ENCODE peak calls at places on chromosomes 4 and X, in ten cellular contexts. One of them, this sample, is unnamed. For H3K27me3, the result is how much of the 10 kb centered on the place peaks cover.

GRCh38 chr4:103091601-103092223 is 7.9 kb downstream of the BDH2 start:
- DNase-seq in prostate gland: peak
- DNase-seq in sigmoid colon: no peak
- DNase-seq in GM23338: peak
- DNase-seq in stomach: no peak
- DNase-seq in upper lobe of left lung: no peak
- DNase-seq in spleen: no peak
- DNase-seq in GM12878: peak
- DNase-seq in HepG2: peak
- DNase-seq in suprapubic skin: no peak
- DNase-seq in this sample: peak

GRCh38 chrX:9390693-9391368 is 74.0 kb upstream of the TBL1X start:
- DNase-seq in GM23338: no peak
- DNase-seq in GM12878: no peak
- DNase-seq in sigmoid colon: no peak
- DNase-seq in upper lobe of left lung: no peak
- DNase-seq in stomach: no peak
- DNase-seq in suprapubic skin: no peak
- DNase-seq in HepG2: no peak
- DNase-seq in prostate gland: no peak
- DNase-seq in spleen: no peak
- DNase-seq in this sample: no peak

GRCh38 chr4:98919996-98920395 is 8.9 kb downstream of the EIF4E start:
- DNase-seq in spleen: no peak
- DNase-seq in HepG2: no peak
- DNase-seq in upper lobe of left lung: no peak
- DNase-seq in prostate gland: no peak
- DNase-seq in stomach: no peak
- DNase-seq in sigmoid colon: no peak
- DNase-seq in suprapubic skin: no peak
- DNase-seq in GM23338: no peak
- DNase-seq in GM12878: no peak
- DNase-seq in this sample: no peak

GRCh38 chr4:65911720-65912119 is 241.4 kb upstream of the EPHA5 start:
- DNase-seq in HepG2: no peak
- DNase-seq in sigmoid colon: no peak
- DNase-seq in GM12878: no peak
- DNase-seq in prostate gland: no peak
- DNase-seq in suprapubic skin: no peak
- DNase-seq in upper lobe of left lung: no peak
- DNase-seq in GM23338: no peak
- DNase-seq in stomach: no peak
- DNase-seq in spleen: no peak
- DNase-seq in this sample: no peak

GRCh38 chr4:140529434-140529833 is 5.5 kb downstream of the ELMOD2 start:
- DNase-seq in stomach: no peak
- DNase-seq in sigmoid colon: no peak
- DNase-seq in upper lobe of left lung: no peak
- DNase-seq in GM12878: no peak
- DNase-seq in GM23338: no peak
- DNase-seq in spleen: no peak
- DNase-seq in suprapubic skin: no peak
- DNase-seq in HepG2: peak
- DNase-seq in prostate gland: no peak
- DNase-seq in this sample: no peak

GRCh38 chr4:151169223-151169622 is 69.8 kb downstream of the RPS3A start:
- DNase-seq in HepG2: no peak
- DNase-seq in GM23338: no peak
- DNase-seq in prostate gland: no peak
- DNase-seq in sigmoid colon: peak
- DNase-seq in GM12878: no peak
- DNase-seq in upper lobe of left lung: peak
- DNase-seq in stomach: peak
- DNase-seq in spleen: no peak
- DNase-seq in suprapubic skin: no peak
- DNase-seq in this sample: no peak

GRCh38 chr4:38334791-38335190 is 329.2 kb upstream of the KLF3 start:
- DNase-seq in stomach: no peak
- DNase-seq in GM23338: no peak
- DNase-seq in GM12878: no peak
- DNase-seq in upper lobe of left lung: no peak
- DNase-seq in spleen: no peak
- DNase-seq in suprapubic skin: no peak
- DNase-seq in sigmoid colon: no peak
- DNase-seq in HepG2: no peak
- DNase-seq in prostate gland: no peak
- DNase-seq in this sample: no peak

GRCh38 chr4:93313207-93313606 is 515.3 kb upstream of the ATOH1 start:
- DNase-seq in spleen: no peak
- DNase-seq in stomach: no peak
- DNase-seq in GM12878: no peak
- DNase-seq in HepG2: no peak
- DNase-seq in prostate gland: no peak
- DNase-seq in suprapubic skin: no peak
- DNase-seq in upper lobe of left lung: no peak
- DNase-seq in sigmoid colon: no peak
- DNase-seq in GM23338: no peak
- DNase-seq in this sample: no peak

GRCh38 chr4:40057540-40058091 is 966 bp downstream of the N4BP2 start:
- DNase-seq in prostate gland: peak
- DNase-seq in stomach: peak
- DNase-seq in GM23338: peak
- DNase-seq in GM12878: peak
- DNase-seq in spleen: peak
- DNase-seq in suprapubic skin: peak
- DNase-seq in sigmoid colon: peak
- DNase-seq in upper lobe of left lung: peak
- DNase-seq in HepG2: peak
- DNase-seq in this sample: peak

GRCh38 chrX:103362504-103362903 is 6.2 kb downstream of the TCEAL9 start:
- DNase-seq in suprapubic skin: no peak
- DNase-seq in GM12878: no peak
- DNase-seq in sigmoid colon: no peak
- DNase-seq in HepG2: peak
- DNase-seq in spleen: no peak
- DNase-seq in upper lobe of left lung: no peak
- DNase-seq in prostate gland: no peak
- DNase-seq in GM23338: peak
- DNase-seq in stomach: no peak
- DNase-seq in this sample: no peak

GRCh38 chr4:165784672-165785071 is 88.4 kb upstream of the TLL1 start:
- DNase-seq in HepG2: no peak
- DNase-seq in upper lobe of left lung: peak
- DNase-seq in suprapubic skin: no peak
- DNase-seq in spleen: no peak
- DNase-seq in sigmoid colon: no peak
- DNase-seq in GM12878: no peak
- DNase-seq in GM23338: no peak
- DNase-seq in prostate gland: no peak
- DNase-seq in stomach: no peak
- DNase-seq in this sample: no peak

GRCh38 chrX:45077748-45078424 is 122.8 kb downstream of the DIPK2B start:
- DNase-seq in spleen: no peak
- DNase-seq in suprapubic skin: no peak
- DNase-seq in upper lobe of left lung: no peak
- DNase-seq in GM23338: no peak
- DNase-seq in HepG2: no peak
- DNase-seq in sigmoid colon: no peak
- DNase-seq in stomach: no peak
- DNase-seq in prostate gland: no peak
- DNase-seq in GM12878: peak
- DNase-seq in this sample: no peak

GRCh38 chrX:2610246-2611170 is 80.6 kb upstream of the CD99 start:
- DNase-seq in spleen: no peak
- DNase-seq in upper lobe of left lung: no peak
- DNase-seq in GM23338: no peak
- DNase-seq in sigmoid colon: no peak
- DNase-seq in GM12878: no peak
- DNase-seq in suprapubic skin: no peak
- DNase-seq in stomach: no peak
- DNase-seq in prostate gland: no peak
- DNase-seq in HepG2: no peak
- DNase-seq in this sample: no peak

GRCh38 chr4:110970642-110971041 is 347.8 kb upstream of the PITX2 start:
- DNase-seq in prostate gland: no peak
- DNase-seq in upper lobe of left lung: peak
- DNase-seq in spleen: no peak
- DNase-seq in sigmoid colon: no peak
- DNase-seq in GM12878: no peak
- DNase-seq in stomach: peak
- DNase-seq in GM23338: peak
- DNase-seq in HepG2: peak
- DNase-seq in suprapubic skin: no peak
- DNase-seq in this sample: peak

GRCh38 chr4:23873717-23874535 is 15.9 kb downstream of the PPARGC1A start:
- DNase-seq in prostate gland: no peak
- DNase-seq in stomach: no peak
- DNase-seq in spleen: no peak
- DNase-seq in upper lobe of left lung: no peak
- DNase-seq in GM12878: no peak
- DNase-seq in GM23338: no peak
- DNase-seq in suprapubic skin: no peak
- DNase-seq in HepG2: no peak
- DNase-seq in sigmoid colon: no peak
- DNase-seq in this sample: no peak

GRCh38 chr4:6221851-6222760 is 21.8 kb upstream of the JAKMIP1 start:
- DNase-seq in GM12878: no peak
- DNase-seq in spleen: peak
- DNase-seq in upper lobe of left lung: peak
- DNase-seq in prostate gland: peak
- DNase-seq in HepG2: no peak
- DNase-seq in stomach: peak
- DNase-seq in GM23338: peak
- DNase-seq in suprapubic skin: no peak
- DNase-seq in sigmoid colon: peak
- DNase-seq in this sample: no peak

GRCh38 chr4:47831026-47831689 is 6.7 kb downstream of the CORIN start:
- DNase-seq in upper lobe of left lung: no peak
- DNase-seq in stomach: no peak
- DNase-seq in GM23338: no peak
- DNase-seq in HepG2: no peak
- DNase-seq in sigmoid colon: no peak
- DNase-seq in prostate gland: no peak
- DNase-seq in GM12878: no peak
- DNase-seq in suprapubic skin: no peak
- DNase-seq in spleen: no peak
- DNase-seq in this sample: no peak

GRCh38 chr4:121156822-121157769 is 7.0 kb downstream of the TNIP3 start:
- DNase-seq in stomach: no peak
- DNase-seq in HepG2: no peak
- DNase-seq in prostate gland: no peak
- DNase-seq in GM23338: peak
- DNase-seq in suprapubic skin: no peak
- DNase-seq in GM12878: no peak
- DNase-seq in upper lobe of left lung: peak
- DNase-seq in sigmoid colon: no peak
- DNase-seq in spleen: peak
- DNase-seq in this sample: peak

GRCh38 chrX:115952417-115953092 is 218.0 kb upstream of the AGTR2 start:
- DNase-seq in sigmoid colon: no peak
- DNase-seq in prostate gland: no peak
- DNase-seq in spleen: peak
- DNase-seq in GM23338: peak
- DNase-seq in suprapubic skin: no peak
- DNase-seq in GM12878: no peak
- DNase-seq in upper lobe of left lung: no peak
- DNase-seq in stomach: no peak
- DNase-seq in HepG2: peak
- DNase-seq in this sample: no peak
- TF ChIP-seq CTCF in sigmoid colon: no peak
- TF ChIP-seq CTCF in prostate gland: no peak
- TF ChIP-seq CTCF in spleen: peak
- TF ChIP-seq CTCF in GM23338: peak
- TF ChIP-seq CTCF in suprapubic skin: no peak
- TF ChIP-seq CTCF in GM12878: no peak
- TF ChIP-seq CTCF in upper lobe of left lung: no peak
- TF ChIP-seq CTCF in stomach: no peak
- TF ChIP-seq CTCF in HepG2: peak
- TF ChIP-seq CTCF in this sample: no peak

GRCh38 chr4:43680416-43680815 is 768.2 kb downstream of the KCTD8 start:
- DNase-seq in HepG2: no peak
- DNase-seq in prostate gland: no peak
- DNase-seq in GM12878: no peak
- DNase-seq in GM23338: peak
- DNase-seq in stomach: no peak
- DNase-seq in upper lobe of left lung: no peak
- DNase-seq in suprapubic skin: no peak
- DNase-seq in spleen: no peak
- DNase-seq in sigmoid colon: no peak
- DNase-seq in this sample: no peak
- TF ChIP-seq POLR2AphosphoS5 in HepG2: no peak
- TF ChIP-seq POLR2AphosphoS5 in prostate gland: no peak
- TF ChIP-seq POLR2AphosphoS5 in GM12878: no peak
- TF ChIP-seq POLR2AphosphoS5 in GM23338: no peak
- TF ChIP-seq POLR2AphosphoS5 in stomach: no peak
- TF ChIP-seq POLR2AphosphoS5 in upper lobe of left lung: no peak
- TF ChIP-seq POLR2AphosphoS5 in suprapubic skin: no peak
- TF ChIP-seq POLR2AphosphoS5 in spleen: no peak
- TF ChIP-seq POLR2AphosphoS5 in sigmoid colon: no peak
- TF ChIP-seq POLR2AphosphoS5 in this sample: no peak

DNA sequence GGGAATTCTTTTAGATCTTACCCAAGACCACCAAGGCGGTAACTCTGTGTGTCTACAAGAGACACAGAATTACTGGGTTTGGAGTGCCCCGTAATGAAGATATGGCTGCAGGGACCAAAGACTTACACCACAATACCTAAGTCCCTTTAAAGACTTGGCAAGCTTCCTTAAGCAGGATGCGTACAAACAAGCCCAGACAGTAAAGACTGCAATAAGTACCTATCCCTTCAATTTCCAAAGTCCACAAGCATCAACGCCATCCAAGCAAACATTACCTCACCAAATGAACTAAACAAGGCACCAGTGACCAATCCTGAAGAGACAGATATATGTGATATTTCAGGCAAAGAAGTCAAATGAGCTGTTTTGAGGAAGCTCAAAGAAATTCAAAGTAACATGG is 42.3 kb upstream of the RNF128 start:
- DNase-seq in spleen: no peak
- DNase-seq in GM12878: no peak
- DNase-seq in HepG2: no peak
- DNase-seq in GM23338: no peak
- DNase-seq in suprapubic skin: no peak
- DNase-seq in prostate gland: no peak
- DNase-seq in stomach: no peak
- DNase-seq in upper lobe of left lung: no peak
- DNase-seq in sigmoid colon: no peak
- DNase-seq in this sample: no peak
- H3K27me3 ChIP-seq in spleen: under half
- H3K27me3 ChIP-seq in GM12878: under half
- H3K27me3 ChIP-seq in HepG2: under half
- H3K27me3 ChIP-seq in GM23338: under half
- H3K27me3 ChIP-seq in suprapubic skin: under half
- H3K27me3 ChIP-seq in prostate gland: under half
- H3K27me3 ChIP-seq in stomach: under half
- H3K27me3 ChIP-seq in upper lobe of left lung: under half
- H3K27me3 ChIP-seq in sigmoid colon: under half
- H3K27me3 ChIP-seq in this sample: under half

DNA sequence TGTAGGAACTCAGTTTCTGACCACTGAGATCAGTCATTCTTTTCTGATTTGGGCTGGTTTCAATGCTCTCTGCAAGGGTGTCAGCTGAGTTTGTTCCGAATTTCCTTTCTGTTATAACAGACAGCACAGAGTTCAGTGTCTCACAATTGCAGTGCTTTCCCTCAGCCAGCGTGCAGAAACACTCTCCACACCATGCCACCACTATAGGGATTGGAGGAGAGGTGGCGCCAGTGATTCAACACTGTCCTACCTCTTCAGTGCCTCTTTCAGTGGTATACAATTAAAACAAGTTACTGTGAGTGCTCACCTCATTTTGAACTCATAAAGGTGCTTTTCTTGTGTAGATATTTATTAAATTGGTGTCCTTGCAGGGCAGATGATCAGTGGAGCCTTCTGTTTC is 413.2 kb upstream of the CXorf51B start:
- DNase-seq in upper lobe of left lung: no peak
- DNase-seq in sigmoid colon: no peak
- DNase-seq in stomach: no peak
- DNase-seq in prostate gland: no peak
- DNase-seq in GM23338: peak
- DNase-seq in spleen: no peak
- DNase-seq in GM12878: no peak
- DNase-seq in HepG2: no peak
- DNase-seq in suprapubic skin: no peak
- DNase-seq in this sample: no peak
- TF ChIP-seq CTCF in upper lobe of left lung: no peak
- TF ChIP-seq CTCF in sigmoid colon: no peak
- TF ChIP-seq CTCF in stomach: no peak
- TF ChIP-seq CTCF in prostate gland: no peak
- TF ChIP-seq CTCF in GM23338: peak
- TF ChIP-seq CTCF in spleen: no peak
- TF ChIP-seq CTCF in GM12878: no peak
- TF ChIP-seq CTCF in HepG2: no peak
- TF ChIP-seq CTCF in suprapubic skin: no peak
- TF ChIP-seq CTCF in this sample: no peak

This sample was measured in HL-60.